ENCODE peak calls at places on chromosomes 3 and 15, in eight cellular contexts. G is NCI-H226; K is GM03348; N is stimulated activated CD8-positive, alpha-beta memory T cell treated with anti-CD3 and anti-CD28 coated beads, Interleukin-2, amount 100 ng/mL, for 1 hour; O is stimulated activated CD4-positive, alpha-beta T cell treated with anti-CD3 and anti-CD28 coated beads, Interleukin-4, amount 100 ng/mL, for 4 hours; I is NCI-H2081 treated with DMSO at 0.1 percent for 48 hours; Q is NCI-H774; Z is cardiac fibroblast. D is an unnamed sample.

GRCh38 chr3:157452097-157452496 is 15.4 kb downstream of the PTX3 start:
- DNase-seq in G (no peak), K (no peak), N (no peak), O (no peak), I (no peak), Q (no peak), Z (no peak), D (no peak)

GRCh38 chr3:51982838-51983577 is at the start of gene ACY1:
- DNase-seq in G (peak; percentile 93), K (peak; percentile 98), N (peak; percentile 43), O (peak; percentile 73), I (no peak), Q (peak; percentile 25), Z (peak; percentile 84), D (peak; percentile 37)

GRCh38 chr3:157271283-157271882 is 111.4 kb upstream of the CCNL1 start:
- DNase-seq in G (no peak), K (no peak), N (no peak), O (no peak), I (no peak), Q (no peak), Z (no peak), D (no peak)

GRCh38 chr15:90101130-90101968 is 919 bp downstream of the IDH2 start:
- DNase-seq in G (no peak), K (no peak), N (no peak), O (no peak), I (no peak), Q (no peak), Z (peak; percentile 25), D (no peak)

GRCh38 chr3:114903213-114903612 is 243.9 kb downstream of the ZBTB20 start:
- DNase-seq in G (no peak), K (no peak), N (no peak), O (no peak), I (no peak), Q (no peak), Z (no peak), D (no peak)

GRCh38 chr3:188853896-188854295 is 317.9 kb upstream of the TPRG1 start:
- DNase-seq in G (no peak), K (peak; percentile 57), N (no peak), O (no peak), I (no peak), Q (no peak), Z (peak; percentile 67), D (no peak)

GRCh38 chr3:35184775-35185174 is 454.6 kb upstream of the ARPP21 start:
- DNase-seq in G (no peak), K (no peak), N (no peak), O (no peak), I (no peak), Q (no peak), Z (peak; percentile 80), D (no peak)

GRCh38 chr3:169310190-169310918 is 353.2 kb downstream of the MECOM start:
- DNase-seq in G (no peak), K (no peak), N (no peak), O (no peak), I (no peak), Q (no peak), Z (no peak), D (no peak)

GRCh38 chr3:15440891-15441290 is 13.5 kb downstream of the EAF1 start:
- DNase-seq in G (no peak), K (no peak), N (no peak), O (no peak), I (no peak), Q (no peak), Z (peak; percentile 89), D (no peak)

GRCh38 chr15:31328425-31328998 is 1.9 kb downstream of the KLF13 start:
- DNase-seq in G (peak; percentile 11), K (no peak), N (peak; percentile 55), O (peak; percentile 83), I (no peak), Q (peak; percentile 51), Z (peak; percentile 46), D (peak; percentile 46)